ENCODE peak calls at places on chromosomes 13 and 19, in four cellular contexts. P is substantia nigra, V is COR-L47, U is epithelial cell of esophagus. D is an unnamed sample.

GRCh38 chr19:28727133-28727834 is 485.7 kb downstream of the UQCRFS1 start:
- DNase-seq in U (peak; percentile 22), V (no peak), P (no peak), D (no peak)

GRCh38 chr19:33904681-33905080 is 108.0 kb downstream of the KCTD15 start:
- DNase-seq in V (no peak), U (peak; percentile 55), P (no peak), D (no peak)

GRCh38 chr13:100443278-100443997 is 145.2 kb downstream of the GGACT start:
- DNase-seq in U (no peak), V (no peak), P (no peak), D (no peak)

GRCh38 chr13:70014337-70014736 is 93.3 kb upstream of the ATXN8OS start:
- DNase-seq in U (no peak), P (no peak), V (no peak), D (no peak)

GRCh38 chr19:56091751-56092546 is 29.1 kb downstream of the ZNF787 start:
- DNase-seq in U (peak; percentile 27), P (no peak), V (no peak), D (peak; percentile 41)

GRCh38 chr13:87954116-87954515 is 282.9 kb downstream of the SLITRK5 start:
- DNase-seq in U (no peak), V (no peak), P (no peak), D (no peak)

GRCh38 chr19:39031368-39032163 is 783 bp downstream of the FBXO27 start:
- DNase-seq in P (peak; percentile 38), U (peak; percentile 96), V (peak; percentile 38), D (peak; percentile 87)

GRCh38 chr13:20553309-20553708 is 13.6 kb upstream of the IFT88 start:
- DNase-seq in U (no peak), V (no peak), P (no peak), D (peak; percentile 96)